ENCODE peak calls at places on chromosomes 7 and 10, in nine cellular contexts. F, S, W, B, D, U, Y, E and J are unnamed samples.

GRCh38 chr7:114085592-114086490 is 167.0 kb upstream of the PPP1R3A start:
- DNase-seq in F (peak), S (peak), W (no peak), B (no peak), D (peak), U (peak), Y (peak), E (peak), J (no peak)

GRCh38 chr7:104207348-104207730 is 474 bp downstream of the ORC5 start:
- DNase-seq in F (peak), S (no peak), W (peak), B (no peak), D (no peak), U (no peak), Y (no peak), E (peak), J (no peak)

GRCh38 chr7:139118234-139118802 is 8.8 kb upstream of the ZC3HAV1 start:
- DNase-seq in F (peak), S (no peak), W (peak), B (no peak), D (no peak), U (no peak), Y (no peak), E (peak), J (no peak)

GRCh38 chr7:51062222-51062987 is 254.2 kb downstream of the COBL start:
- DNase-seq in F (no peak), S (no peak), W (no peak), B (no peak), D (no peak), U (no peak), Y (no peak), E (no peak), J (no peak)

GRCh38 chr10:11145498-11145855 is 127.8 kb downstream of the CELF2 start:
- DNase-seq in F (peak), S (no peak), W (no peak), B (no peak), D (no peak), U (no peak), Y (no peak), E (no peak), J (no peak)

GRCh38 chr7:38322461-38322860 is 49.0 kb upstream of the TARP start:
- DNase-seq in F (no peak), S (no peak), W (no peak), B (no peak), D (no peak), U (no peak), Y (no peak), E (no peak), J (no peak)

GRCh38 chr7:97555845-97556431 is 175.9 kb upstream of the TAC1 start:
- DNase-seq in F (no peak), S (no peak), W (peak), B (no peak), D (no peak), U (no peak), Y (no peak), E (peak), J (no peak)

GRCh38 chr7:46432666-46433065 is 511.6 kb upstream of the IGFBP3 start:
- DNase-seq in F (no peak), S (no peak), W (peak), B (peak), D (no peak), U (no peak), Y (no peak), E (no peak), J (peak)

GRCh38 chr10:96740579-96741281 is 20.4 kb upstream of the PIK3AP1 start:
- DNase-seq in F (no peak), S (no peak), W (peak), B (no peak), D (no peak), U (no peak), Y (peak), E (no peak), J (no peak)

GRCh38 chr7:32896948-32897347 is 5.4 kb upstream of the KBTBD2 start:
- DNase-seq in F (no peak), S (no peak), W (no peak), B (no peak), D (no peak), U (no peak), Y (no peak), E (no peak), J (no peak)

GRCh38 chr7:138477081-138477578 is 17.1 kb downstream of the TRIM24 start:
- DNase-seq in F (no peak), S (no peak), W (no peak), B (no peak), D (no peak), U (no peak), Y (no peak), E (no peak), J (no peak)

GRCh38 chr10:1358860-1359598 is 302.8 kb downstream of the WDR37 start:
- DNase-seq in F (no peak), S (no peak), W (no peak), B (no peak), D (no peak), U (no peak), Y (no peak), E (no peak), J (no peak)

GRCh38 chr10:61791216-61791615 is 110.3 kb upstream of the ARID5B start:
- DNase-seq in F (no peak), S (no peak), W (no peak), B (peak), D (no peak), U (no peak), Y (no peak), E (no peak), J (peak)

GRCh38 chr7:112930787-112931186 is 140.6 kb upstream of the TMEM168 start:
- DNase-seq in F (no peak), S (no peak), W (peak), B (peak), D (no peak), U (no peak), Y (no peak), E (no peak), J (peak)

GRCh38 chr10:131997366-131998049 is 15.8 kb upstream of the BNIP3 start:
- DNase-seq in F (no peak), S (peak), W (peak), B (peak), D (no peak), U (peak), Y (peak), E (peak), J (peak)

GRCh38 chr10:98318861-98319260 is 50.9 kb upstream of the LOXL4 start:
- DNase-seq in F (no peak), S (no peak), W (no peak), B (no peak), D (no peak), U (no peak), Y (no peak), E (no peak), J (no peak)

GRCh38 chr7:18834574-18835361 is 282.7 kb downstream of the TWIST1 start:
- DNase-seq in F (no peak), S (no peak), W (no peak), B (no peak), D (no peak), U (no peak), Y (no peak), E (no peak), J (no peak)

GRCh38 chr10:32461203-32461602 is 15.3 kb downstream of the CCDC7 start:
- DNase-seq in F (no peak), S (no peak), W (no peak), B (no peak), D (no peak), U (no peak), Y (no peak), E (no peak), J (no peak)

GRCh38 chr10:128268015-128268722 is 141.9 kb upstream of the MKI67 start:
- DNase-seq in F (peak), S (no peak), W (peak), B (no peak), D (no peak), U (no peak), Y (no peak), E (peak), J (no peak)
- TF ChIP-seq CTCF in F (peak), S (no peak), W (peak), B (peak), D (peak), U (no peak), Y (peak), E (peak), J (no peak)

GRCh38 chr10:71532878-71533277 is 136.2 kb downstream of the CDH23 start:
- DNase-seq in F (no peak), S (no peak), W (no peak), B (no peak), D (no peak), U (no peak), Y (no peak), E (no peak), J (no peak)

GRCh38 chr10:71529203-71529537 is 132.4 kb downstream of the CDH23 start:
- DNase-seq in F (no peak), S (no peak), W (no peak), B (no peak), D (no peak), U (no peak), Y (no peak), E (no peak), J (no peak)

GRCh38 chr10:71530781-71531180 is 134.1 kb downstream of the CDH23 start:
- DNase-seq in F (no peak), S (no peak), W (no peak), B (no peak), D (no peak), U (no peak), Y (no peak), E (no peak), J (no peak)

GRCh38 chr10:71533936-71534335 is 137.2 kb downstream of the CDH23 start:
- DNase-seq in F (no peak), S (no peak), W (no peak), B (no peak), D (no peak), U (no peak), Y (no peak), E (no peak), J (no peak)

DNA sequence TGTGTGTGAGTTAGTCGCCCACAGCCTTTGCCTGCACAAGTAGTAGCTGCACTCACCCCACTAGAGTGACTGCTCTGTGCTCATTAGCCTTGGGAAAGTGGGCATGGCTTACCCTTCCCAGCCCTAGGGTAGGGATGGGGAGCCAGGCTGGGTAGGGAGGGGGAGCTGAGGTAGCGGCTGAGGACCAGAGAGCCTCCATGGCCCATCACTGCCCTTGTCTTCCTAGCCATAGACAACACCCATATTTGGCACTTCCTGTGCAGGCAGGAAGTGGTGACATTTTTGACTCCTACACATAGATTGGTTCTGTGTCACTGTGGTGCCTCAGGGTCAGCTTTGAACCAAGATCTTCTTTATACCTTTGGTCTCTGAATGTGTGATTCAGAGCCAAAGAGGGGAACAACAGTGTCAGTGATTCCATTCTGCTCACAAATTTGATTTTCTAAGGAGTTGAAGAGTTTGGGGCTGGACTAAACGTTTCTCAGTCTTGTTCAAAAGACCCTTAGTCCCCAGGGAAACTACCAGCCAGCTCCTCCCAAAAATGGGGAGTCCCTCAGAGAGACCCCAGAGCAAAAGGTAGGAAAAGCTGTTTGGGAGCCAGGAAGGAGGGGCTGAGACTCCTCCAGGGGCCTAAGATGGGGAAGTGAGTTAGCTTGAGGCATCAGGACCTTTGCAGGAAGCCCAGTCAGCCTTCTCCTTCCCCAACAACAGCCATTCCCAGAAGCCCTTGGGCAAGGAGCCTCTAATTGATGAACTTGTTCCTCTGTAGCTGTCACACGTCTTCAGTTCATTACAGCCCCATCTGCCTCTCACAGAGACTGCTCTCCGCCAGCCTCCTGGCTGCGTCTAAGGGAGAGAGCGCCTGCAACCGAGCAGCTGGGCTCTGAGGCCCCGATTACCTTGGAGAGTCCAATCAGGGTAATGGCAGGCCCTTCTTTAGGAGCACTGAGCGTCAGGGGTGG is 135.0 kb downstream of the CDH23 start:
- DNase-seq in F (peak), S (no peak), W (no peak), B (no peak), D (no peak), U (no peak), Y (no peak), E (no peak), J (no peak)
- TF ChIP-seq CTCF in F (no peak), S (no peak), W (no peak), B (no peak), D (no peak), U (no peak), Y (no peak), E (no peak), J (no peak)

GRCh38 chr10:68992721-68993440 is 4.3 kb downstream of the KIFBP start:
- DNase-seq in F (no peak), S (peak), W (peak), B (peak), D (no peak), U (peak), Y (no peak), E (no peak), J (peak)

GRCh38 chr10:68987611-68988010 is 992 bp upstream of the KIFBP start:
- DNase-seq in F (no peak), S (no peak), W (no peak), B (no peak), D (no peak), U (no peak), Y (no peak), E (no peak), J (no peak)

GRCh38 chr10:68989317-68989990 is 851 bp downstream of the KIFBP start:
- DNase-seq in F (no peak), S (no peak), W (no peak), B (no peak), D (no peak), U (no peak), Y (no peak), E (peak), J (no peak)

GRCh38 chr10:68988530-68989316 is at the start of gene KIFBP:
- DNase-seq in F (peak), S (peak), W (peak), B (peak), D (peak), U (peak), Y (peak), E (peak), J (peak)
- TF ChIP-seq CTCF in F (peak), S (peak), W (peak), B (peak), D (peak), U (peak), Y (peak), E (peak), J (peak)

DNA sequence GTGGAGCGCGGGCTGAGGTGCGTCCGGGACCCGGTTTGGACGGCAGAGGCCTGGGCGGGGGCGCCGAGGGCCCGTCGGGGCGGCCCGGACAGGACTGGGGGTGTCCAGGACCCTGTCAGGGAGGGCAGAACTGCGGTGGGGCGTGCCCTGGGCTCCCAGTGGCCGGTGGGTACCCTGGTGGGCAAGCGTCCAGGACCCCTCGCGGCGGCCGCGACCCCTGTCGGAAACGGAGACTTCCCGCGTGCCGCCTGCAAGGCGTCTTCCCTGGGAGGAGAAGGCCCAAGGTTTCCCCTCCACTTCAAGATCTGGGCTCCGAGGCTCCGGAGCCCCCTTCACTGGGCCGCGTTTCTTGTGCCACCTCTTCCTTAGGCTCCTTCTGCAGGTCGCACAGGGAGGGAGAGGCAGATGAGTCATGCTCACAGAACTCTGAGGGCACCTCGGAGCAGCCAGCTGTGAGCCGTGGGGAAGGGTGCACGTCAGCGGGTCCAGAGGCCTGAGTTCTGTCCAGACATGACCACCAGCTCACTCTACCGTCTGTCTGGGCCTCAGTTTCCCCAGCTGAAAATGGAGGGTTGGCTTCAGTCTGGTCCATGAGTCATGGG is 536 bp downstream of the ALOX5 start:
- DNase-seq in F (no peak), S (peak), W (no peak), B (no peak), D (peak), U (no peak), Y (no peak), E (peak), J (no peak)
- TF ChIP-seq CTCF in F (no peak), S (no peak), W (no peak), B (no peak), D (no peak), U (no peak), Y (no peak), E (no peak), J (no peak)

GRCh38 chr10:119149723-119150122 is 15.8 kb downstream of the SFXN4 start:
- DNase-seq in F (no peak), S (no peak), W (no peak), B (no peak), D (no peak), U (no peak), Y (no peak), E (peak), J (no peak)
- TF ChIP-seq CTCF in F (peak), S (no peak), W (no peak), B (no peak), D (no peak), U (peak), Y (no peak), E (peak), J (no peak)